ENCODE peak calls at places on chromosomes 6 and 20, in ten cellular contexts. One of them, this sample, is unnamed. For H3K36me3, the result is how much of the 10 kb centered on the place peaks cover.

GRCh38 chr6:90458353-90459224 is 128.3 kb downstream of the MAP3K7 start:
- DNase-seq in OCI-LY7: peak
- DNase-seq in sigmoid colon: no peak
- DNase-seq in spleen: no peak
- DNase-seq in lung: no peak
- DNase-seq in neural progenitor cell: no peak
- DNase-seq in heart left ventricle: no peak
- DNase-seq in IMR-90: no peak
- DNase-seq in kidney: no peak
- DNase-seq in left ventricle myocardium inferior: no peak
- DNase-seq in this sample: no peak

GRCh38 chr6:139010674-139011073 is 17.9 kb upstream of the ABRACL start:
- DNase-seq in neural progenitor cell: peak
- DNase-seq in left ventricle myocardium inferior: no peak
- DNase-seq in spleen: no peak
- DNase-seq in sigmoid colon: no peak
- DNase-seq in IMR-90: no peak
- DNase-seq in OCI-LY7: no peak
- DNase-seq in heart left ventricle: no peak
- DNase-seq in lung: no peak
- DNase-seq in kidney: no peak
- DNase-seq in this sample: no peak

GRCh38 chr6:30074331-30075093 is 1.1 kb downstream of the RNF39 start:
- DNase-seq in lung: no peak
- DNase-seq in left ventricle myocardium inferior: no peak
- DNase-seq in sigmoid colon: no peak
- DNase-seq in kidney: peak
- DNase-seq in IMR-90: no peak
- DNase-seq in neural progenitor cell: peak
- DNase-seq in spleen: no peak
- DNase-seq in heart left ventricle: no peak
- DNase-seq in OCI-LY7: no peak
- DNase-seq in this sample: no peak

GRCh38 chr20:57507477-57507876 is 17.5 kb downstream of the CTCFL start:
- DNase-seq in spleen: no peak
- DNase-seq in sigmoid colon: no peak
- DNase-seq in IMR-90: no peak
- DNase-seq in neural progenitor cell: no peak
- DNase-seq in lung: no peak
- DNase-seq in kidney: no peak
- DNase-seq in heart left ventricle: no peak
- DNase-seq in left ventricle myocardium inferior: no peak
- DNase-seq in OCI-LY7: no peak
- DNase-seq in this sample: no peak

GRCh38 chr20:48623176-48623905 is 204.5 kb downstream of the PREX1 start:
- DNase-seq in sigmoid colon: no peak
- DNase-seq in neural progenitor cell: no peak
- DNase-seq in kidney: peak
- DNase-seq in OCI-LY7: no peak
- DNase-seq in spleen: peak
- DNase-seq in left ventricle myocardium inferior: no peak
- DNase-seq in lung: no peak
- DNase-seq in heart left ventricle: no peak
- DNase-seq in IMR-90: no peak
- DNase-seq in this sample: no peak

GRCh38 chr6:52392944-52393343 is 27.2 kb upstream of the EFHC1 start:
- DNase-seq in spleen: no peak
- DNase-seq in OCI-LY7: no peak
- DNase-seq in heart left ventricle: no peak
- DNase-seq in neural progenitor cell: no peak
- DNase-seq in left ventricle myocardium inferior: no peak
- DNase-seq in IMR-90: peak
- DNase-seq in sigmoid colon: no peak
- DNase-seq in kidney: no peak
- DNase-seq in lung: no peak
- DNase-seq in this sample: no peak

GRCh38 chr6:296151-297122 is 4.2 kb downstream of the DUSP22 start:
- DNase-seq in OCI-LY7: peak
- DNase-seq in IMR-90: no peak
- DNase-seq in spleen: peak
- DNase-seq in heart left ventricle: peak
- DNase-seq in kidney: no peak
- DNase-seq in lung: no peak
- DNase-seq in left ventricle myocardium inferior: no peak
- DNase-seq in neural progenitor cell: no peak
- DNase-seq in sigmoid colon: peak
- DNase-seq in this sample: peak

GRCh38 chr6:90586675-90587638 is at the start of gene MAP3K7:
- DNase-seq in OCI-LY7: peak
- DNase-seq in neural progenitor cell: peak
- DNase-seq in kidney: peak
- DNase-seq in spleen: peak
- DNase-seq in IMR-90: peak
- DNase-seq in heart left ventricle: peak
- DNase-seq in left ventricle myocardium inferior: peak
- DNase-seq in sigmoid colon: peak
- DNase-seq in lung: peak
- DNase-seq in this sample: peak

GRCh38 chr6:137843206-137843605 is 23.9 kb upstream of the TNFAIP3 start:
- DNase-seq in sigmoid colon: no peak
- DNase-seq in OCI-LY7: no peak
- DNase-seq in IMR-90: no peak
- DNase-seq in heart left ventricle: no peak
- DNase-seq in spleen: no peak
- DNase-seq in lung: no peak
- DNase-seq in left ventricle myocardium inferior: no peak
- DNase-seq in kidney: no peak
- DNase-seq in neural progenitor cell: no peak
- DNase-seq in this sample: no peak

GRCh38 chr20:20370087-20370575 is 2.2 kb downstream of the INSM1 start:
- DNase-seq in left ventricle myocardium inferior: no peak
- DNase-seq in heart left ventricle: no peak
- DNase-seq in IMR-90: no peak
- DNase-seq in spleen: no peak
- DNase-seq in kidney: no peak
- DNase-seq in sigmoid colon: no peak
- DNase-seq in neural progenitor cell: no peak
- DNase-seq in OCI-LY7: no peak
- DNase-seq in lung: no peak
- DNase-seq in this sample: no peak

GRCh38 chr6:152746172-152746553 is 4.4 kb upstream of the VIP start:
- DNase-seq in spleen: no peak
- DNase-seq in lung: no peak
- DNase-seq in IMR-90: peak
- DNase-seq in sigmoid colon: no peak
- DNase-seq in OCI-LY7: no peak
- DNase-seq in heart left ventricle: no peak
- DNase-seq in kidney: no peak
- DNase-seq in neural progenitor cell: no peak
- DNase-seq in left ventricle myocardium inferior: no peak
- DNase-seq in this sample: no peak

GRCh38 chr20:47211036-47211435 is 145.5 kb downstream of the ZMYND8 start:
- DNase-seq in lung: no peak
- DNase-seq in OCI-LY7: no peak
- DNase-seq in IMR-90: no peak
- DNase-seq in spleen: no peak
- DNase-seq in heart left ventricle: no peak
- DNase-seq in kidney: no peak
- DNase-seq in neural progenitor cell: no peak
- DNase-seq in left ventricle myocardium inferior: no peak
- DNase-seq in sigmoid colon: no peak
- DNase-seq in this sample: no peak

GRCh38 chr20:47215653-47216397 is 140.7 kb downstream of the ZMYND8 start:
- DNase-seq in IMR-90: no peak
- DNase-seq in spleen: no peak
- DNase-seq in left ventricle myocardium inferior: no peak
- DNase-seq in sigmoid colon: no peak
- DNase-seq in heart left ventricle: no peak
- DNase-seq in neural progenitor cell: no peak
- DNase-seq in kidney: no peak
- DNase-seq in lung: no peak
- DNase-seq in OCI-LY7: no peak
- DNase-seq in this sample: no peak

GRCh38 chr20:47212606-47213207 is 143.8 kb downstream of the ZMYND8 start:
- DNase-seq in OCI-LY7: no peak
- DNase-seq in IMR-90: no peak
- DNase-seq in spleen: no peak
- DNase-seq in neural progenitor cell: no peak
- DNase-seq in kidney: no peak
- DNase-seq in lung: no peak
- DNase-seq in heart left ventricle: no peak
- DNase-seq in sigmoid colon: no peak
- DNase-seq in left ventricle myocardium inferior: no peak
- DNase-seq in this sample: no peak

GRCh38 chr20:47216819-47217410 is 139.6 kb downstream of the ZMYND8 start:
- DNase-seq in OCI-LY7: no peak
- DNase-seq in kidney: no peak
- DNase-seq in IMR-90: no peak
- DNase-seq in neural progenitor cell: no peak
- DNase-seq in lung: no peak
- DNase-seq in sigmoid colon: no peak
- DNase-seq in spleen: no peak
- DNase-seq in left ventricle myocardium inferior: no peak
- DNase-seq in heart left ventricle: no peak
- DNase-seq in this sample: no peak

GRCh38 chr20:47213960-47214359 is 142.5 kb downstream of the ZMYND8 start:
- DNase-seq in IMR-90: no peak
- DNase-seq in spleen: no peak
- DNase-seq in kidney: no peak
- DNase-seq in lung: no peak
- DNase-seq in heart left ventricle: no peak
- DNase-seq in neural progenitor cell: no peak
- DNase-seq in left ventricle myocardium inferior: no peak
- DNase-seq in OCI-LY7: no peak
- DNase-seq in sigmoid colon: no peak
- DNase-seq in this sample: no peak
- H3K36me3 ChIP-seq in IMR-90: half or more
- H3K36me3 ChIP-seq in spleen: half or more
- H3K36me3 ChIP-seq in kidney: under half
- H3K36me3 ChIP-seq in lung: under half
- H3K36me3 ChIP-seq in heart left ventricle: half or more
- H3K36me3 ChIP-seq in neural progenitor cell: under half
- H3K36me3 ChIP-seq in left ventricle myocardium inferior: half or more
- H3K36me3 ChIP-seq in OCI-LY7: half or more
- H3K36me3 ChIP-seq in sigmoid colon: half or more
- H3K36me3 ChIP-seq in this sample: under half

GRCh38 chr6:85824329-85824728 is 181.6 kb upstream of the SYNCRIP start:
- DNase-seq in OCI-LY7: no peak
- DNase-seq in neural progenitor cell: no peak
- DNase-seq in IMR-90: no peak
- DNase-seq in heart left ventricle: no peak
- DNase-seq in sigmoid colon: no peak
- DNase-seq in lung: no peak
- DNase-seq in spleen: no peak
- DNase-seq in left ventricle myocardium inferior: no peak
- DNase-seq in kidney: no peak
- DNase-seq in this sample: no peak
- TF ChIP-seq CTCF in OCI-LY7: no peak
- TF ChIP-seq CTCF in neural progenitor cell: no peak
- TF ChIP-seq CTCF in IMR-90: no peak
- TF ChIP-seq CTCF in heart left ventricle: no peak
- TF ChIP-seq CTCF in sigmoid colon: no peak
- TF ChIP-seq CTCF in lung: no peak
- TF ChIP-seq CTCF in spleen: no peak
- TF ChIP-seq CTCF in left ventricle myocardium inferior: no peak
- TF ChIP-seq CTCF in kidney: no peak
- TF ChIP-seq CTCF in this sample: no peak

GRCh38 chr6:136282906-136283305 is 6.7 kb downstream of the BCLAF1 start:
- DNase-seq in sigmoid colon: no peak
- DNase-seq in OCI-LY7: no peak
- DNase-seq in kidney: no peak
- DNase-seq in neural progenitor cell: no peak
- DNase-seq in spleen: no peak
- DNase-seq in lung: no peak
- DNase-seq in heart left ventricle: no peak
- DNase-seq in left ventricle myocardium inferior: no peak
- DNase-seq in IMR-90: no peak
- DNase-seq in this sample: no peak
- H3K36me3 ChIP-seq in sigmoid colon: under half
- H3K36me3 ChIP-seq in OCI-LY7: half or more
- H3K36me3 ChIP-seq in kidney: under half
- H3K36me3 ChIP-seq in neural progenitor cell: under half
- H3K36me3 ChIP-seq in spleen: under half
- H3K36me3 ChIP-seq in lung: under half
- H3K36me3 ChIP-seq in heart left ventricle: under half
- H3K36me3 ChIP-seq in left ventricle myocardium inferior: under half
- H3K36me3 ChIP-seq in IMR-90: under half
- H3K36me3 ChIP-seq in this sample: under half

GRCh38 chr20:62439218-62439617 is 11.9 kb upstream of the RBBP8NL start:
- DNase-seq in heart left ventricle: no peak
- DNase-seq in sigmoid colon: no peak
- DNase-seq in lung: no peak
- DNase-seq in spleen: no peak
- DNase-seq in left ventricle myocardium inferior: no peak
- DNase-seq in kidney: no peak
- DNase-seq in neural progenitor cell: no peak
- DNase-seq in OCI-LY7: peak
- DNase-seq in IMR-90: no peak
- DNase-seq in this sample: no peak

GRCh38 chr20:62437430-62437829 is 10.1 kb upstream of the RBBP8NL start:
- DNase-seq in neural progenitor cell: no peak
- DNase-seq in heart left ventricle: no peak
- DNase-seq in spleen: no peak
- DNase-seq in kidney: no peak
- DNase-seq in IMR-90: peak
- DNase-seq in left ventricle myocardium inferior: no peak
- DNase-seq in OCI-LY7: no peak
- DNase-seq in sigmoid colon: no peak
- DNase-seq in lung: no peak
- DNase-seq in this sample: no peak

GRCh38 chr20:62436692-62437091 is 9.4 kb upstream of the RBBP8NL start:
- DNase-seq in sigmoid colon: no peak
- DNase-seq in neural progenitor cell: no peak
- DNase-seq in kidney: no peak
- DNase-seq in IMR-90: no peak
- DNase-seq in heart left ventricle: no peak
- DNase-seq in lung: no peak
- DNase-seq in left ventricle myocardium inferior: no peak
- DNase-seq in OCI-LY7: no peak
- DNase-seq in spleen: no peak
- DNase-seq in this sample: no peak

GRCh38 chr20:62434098-62434497 is 6.8 kb upstream of the RBBP8NL start:
- DNase-seq in heart left ventricle: no peak
- DNase-seq in neural progenitor cell: no peak
- DNase-seq in OCI-LY7: no peak
- DNase-seq in sigmoid colon: no peak
- DNase-seq in kidney: no peak
- DNase-seq in IMR-90: no peak
- DNase-seq in lung: no peak
- DNase-seq in left ventricle myocardium inferior: peak
- DNase-seq in spleen: no peak
- DNase-seq in this sample: peak

DNA sequence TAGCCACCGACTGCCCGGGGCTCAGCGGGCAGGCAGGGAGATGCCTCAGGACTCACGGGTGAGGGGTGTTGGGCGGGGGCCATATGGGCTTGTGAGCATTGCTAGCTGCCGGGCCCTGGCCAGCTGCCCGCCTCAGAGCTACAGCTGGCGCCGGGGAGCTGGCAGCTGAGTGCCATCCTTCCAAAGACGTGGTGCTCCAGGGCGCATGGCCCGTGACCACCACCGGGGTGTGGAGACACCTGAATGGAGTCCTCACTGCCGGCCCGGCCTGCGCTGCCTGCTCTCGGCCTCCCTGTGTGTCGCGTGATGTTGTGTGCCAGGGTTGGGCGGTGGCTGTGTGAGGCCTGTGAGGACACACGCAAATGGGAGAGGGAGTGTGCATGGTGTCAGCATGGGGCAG is 10.6 kb upstream of the RBBP8NL start:
- DNase-seq in sigmoid colon: peak
- DNase-seq in lung: no peak
- DNase-seq in kidney: no peak
- DNase-seq in left ventricle myocardium inferior: peak
- DNase-seq in neural progenitor cell: no peak
- DNase-seq in heart left ventricle: no peak
- DNase-seq in IMR-90: no peak
- DNase-seq in OCI-LY7: no peak
- DNase-seq in spleen: no peak
- DNase-seq in this sample: no peak
- TF ChIP-seq CTCF in sigmoid colon: no peak
- TF ChIP-seq CTCF in lung: no peak
- TF ChIP-seq CTCF in kidney: no peak
- TF ChIP-seq CTCF in left ventricle myocardium inferior: no peak
- TF ChIP-seq CTCF in neural progenitor cell: no peak
- TF ChIP-seq CTCF in heart left ventricle: no peak
- TF ChIP-seq CTCF in IMR-90: no peak
- TF ChIP-seq CTCF in OCI-LY7: no peak
- TF ChIP-seq CTCF in spleen: no peak
- TF ChIP-seq CTCF in this sample: no peak

This sample was measured in adrenal gland.